ENCODE peak calls at places on chromosome X, in seven cellular contexts. M is esophagus muscularis mucosa, R is spleen, Z is mammary epithelial cell, T is sigmoid colon, B is left lung, C is heart left ventricle. Q is an unnamed sample. For H3K4me1, the result is how much of the 10 kb centered on the place peaks cover.

GRCh38 chrX:20315140-20315539 is 48.4 kb upstream of the RPS6KA3 start:
- DNase-seq in R (no peak), B (no peak), C (no peak), M (no peak), T (no peak), Z (peak), Q (no peak)

GRCh38 chrX:47229427-47229826 is 3.4 kb upstream of the USP11 start:
- DNase-seq in M (no peak), R (peak), T (peak), C (no peak), B (no peak), Z (no peak), Q (no peak)

GRCh38 chrX:125378205-125378604 is 58.5 kb downstream of the TEX13C start:
- DNase-seq in M (no peak), R (no peak), B (no peak), C (no peak), T (no peak), Z (peak), Q (no peak)

GRCh38 chrX:108064001-108064400 is 19.1 kb downstream of the VSIG1 start:
- DNase-seq in M (no peak), B (no peak), C (no peak), T (no peak), R (no peak), Z (no peak), Q (no peak)

GRCh38 chrX:43224496-43224895 is 431.6 kb upstream of the MAOA start:
- DNase-seq in Z (peak), T (no peak), R (no peak), M (no peak), B (no peak), C (no peak), Q (no peak)

GRCh38 chrX:149453030-149453429 is 52.1 kb downstream of the IDS start:
- DNase-seq in R (no peak), Z (peak), C (no peak), T (no peak), M (no peak), B (no peak), Q (peak)

GRCh38 chrX:1261285-1261684 is 7.3 kb upstream of the CSF2RA start:
- DNase-seq in Z (no peak), C (no peak), R (peak), T (no peak), B (peak), M (no peak), Q (no peak)

GRCh38 chrX:124573458-124573857 is 227.1 kb downstream of the SH2D1A start:
- DNase-seq in Z (peak), T (no peak), R (no peak), M (no peak), B (no peak), C (no peak), Q (no peak)

GRCh38 chrX:124388562-124388961 is 42.2 kb downstream of the SH2D1A start:
- DNase-seq in B (no peak), T (peak), M (no peak), Z (peak), C (peak), R (no peak), Q (peak)

GRCh38 chrX:110852180-110852579 is 56.6 kb upstream of the CHRDL1 start:
- DNase-seq in T (no peak), C (no peak), B (no peak), M (no peak), Z (no peak), R (no peak), Q (no peak)

GRCh38 chrX:63330681-63331080 is 20.5 kb downstream of the SPIN4 start:
- DNase-seq in B (no peak), Z (peak), T (no peak), C (no peak), M (no peak), R (no peak), Q (no peak)

GRCh38 chrX:125333583-125333982 is 13.9 kb downstream of the TEX13C start:
- DNase-seq in T (no peak), R (no peak), M (no peak), C (no peak), B (no peak), Z (no peak), Q (no peak)

GRCh38 chrX:105567046-105567445 is 255.3 kb upstream of the NRK start:
- DNase-seq in Z (no peak), M (no peak), B (no peak), T (no peak), R (no peak), C (no peak), Q (no peak)

GRCh38 chrX:15525664-15526416 is 25.2 kb downstream of the BMX start:
- DNase-seq in M (no peak), Z (peak), T (no peak), C (no peak), B (no peak), R (no peak), Q (peak)

GRCh38 chrX:10245901-10246696 is 89.3 kb downstream of the CLCN4 start:
- DNase-seq in T (no peak), Z (no peak), C (no peak), M (no peak), B (no peak), R (no peak), Q (no peak)

GRCh38 chrX:72294497-72294896 is 11.2 kb downstream of the CITED1 start:
- DNase-seq in M (no peak), C (no peak), R (no peak), T (no peak), B (no peak), Z (no peak), Q (no peak)

GRCh38 chrX:51891245-51891644 is 2.2 kb upstream of the MAGED1 start:
- DNase-seq in T (no peak), M (no peak), C (no peak), R (no peak), Z (no peak), B (no peak), Q (no peak)

GRCh38 chrX:154653048-154653401 is 354 bp downstream of the CTAG2 start:
- DNase-seq in B (no peak), R (no peak), C (no peak), T (no peak), Z (no peak), M (no peak), Q (no peak)

GRCh38 chrX:19659929-19660328 is 144.6 kb upstream of the MAP3K15 start:
- DNase-seq in R (no peak), B (no peak), Z (no peak), T (no peak), C (no peak), M (no peak), Q (no peak)

GRCh38 chrX:151984328-151984727 is 9.9 kb upstream of the GABRE start:
- DNase-seq in M (no peak), C (no peak), B (no peak), Z (peak), T (no peak), R (no peak), Q (peak)

GRCh38 chrX:65035451-65035779 is 59.2 kb upstream of the ZC4H2 start:
- DNase-seq in B (peak), R (peak), T (no peak), M (no peak), Z (no peak), C (peak), Q (no peak)

GRCh38 chrX:139640259-139640658 is 67.7 kb downstream of the MCF2 start:
- DNase-seq in Z (peak), R (no peak), T (no peak), C (no peak), B (no peak), M (no peak), Q (no peak)

GRCh38 chrX:70755850-70756249 is 152.7 kb downstream of the TEX11 start:
- DNase-seq in M (no peak), T (no peak), B (no peak), C (no peak), Z (no peak), R (peak), Q (no peak)

GRCh38 chrX:134512566-134512965 is 52.6 kb downstream of the HPRT1 start:
- DNase-seq in C (no peak), T (no peak), Z (peak), M (no peak), B (no peak), R (no peak), Q (peak)

GRCh38 chrX:12494400-12495138 is 296.6 kb upstream of the PRPS2 start:
- DNase-seq in Z (no peak), T (no peak), B (no peak), M (no peak), R (no peak), C (peak), Q (no peak)

GRCh38 chrX:120755066-120755846 is 120.4 kb downstream of the CT47B1 start:
- DNase-seq in B (no peak), C (no peak), Z (no peak), M (no peak), R (no peak), T (no peak), Q (no peak)

GRCh38 chrX:120761810-120762209 is 113.9 kb downstream of the CT47B1 start:
- DNase-seq in B (no peak), T (no peak), C (peak), M (no peak), R (no peak), Z (no peak), Q (no peak)

GRCh38 chrX:120763269-120763668 is 112.4 kb downstream of the CT47B1 start:
- DNase-seq in Z (no peak), T (no peak), B (no peak), M (no peak), C (no peak), R (no peak), Q (no peak)

GRCh38 chrX:120759685-120760084 is 116.0 kb downstream of the CT47B1 start:
- DNase-seq in T (no peak), C (no peak), R (no peak), M (no peak), B (no peak), Z (no peak), Q (no peak)
- H3K4me1 ChIP-seq in T (under half), C (under half), R (under half), M (under half), B (under half), Z (under half), Q (under half)

GRCh38 chrX:41121766-41122165 is 36.5 kb downstream of the USP9X start:
- DNase-seq in M (no peak), Z (no peak), C (no peak), T (no peak), B (no peak), R (no peak), Q (no peak)

GRCh38 chrX:41116948-41117347 is 31.7 kb downstream of the USP9X start:
- DNase-seq in T (no peak), B (no peak), Z (peak), C (no peak), R (no peak), M (no peak), Q (no peak)

GRCh38 chrX:41122664-41123257 is 37.5 kb downstream of the USP9X start:
- DNase-seq in M (no peak), T (no peak), B (no peak), Z (no peak), C (no peak), R (no peak), Q (no peak)

GRCh38 chrX:41119803-41120202 is 34.6 kb downstream of the USP9X start:
- DNase-seq in T (no peak), C (no peak), M (no peak), R (no peak), B (no peak), Z (no peak), Q (no peak)

DNA sequence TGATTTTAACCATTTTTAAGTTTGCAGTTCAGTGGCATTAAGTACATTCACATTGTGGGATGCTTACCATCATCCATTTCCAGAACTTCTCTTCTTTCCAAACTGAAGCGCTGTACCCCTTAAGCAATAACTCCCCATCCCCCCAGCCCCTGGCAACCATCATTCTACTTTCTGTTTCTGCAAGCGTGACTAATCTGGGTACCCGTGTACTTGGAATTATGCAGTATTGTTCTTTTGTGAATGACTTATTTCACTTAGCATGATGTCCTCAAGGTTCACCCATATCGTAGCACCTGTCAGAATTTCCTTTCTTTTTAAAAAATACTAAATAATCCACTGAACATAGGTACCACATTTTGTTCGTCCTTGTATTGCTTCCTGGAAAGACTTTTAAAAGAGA is 32.9 kb downstream of the USP9X start:
- DNase-seq in R (no peak), C (no peak), B (no peak), M (no peak), T (no peak), Z (no peak), Q (no peak)
- H3K4me1 ChIP-seq in R (half or more), C (under half), B (half or more), M (half or more), T (under half), Z (under half), Q (under half)

GRCh38 chrX:48531359-48531954 is 8.1 kb upstream of the TBC1D25 start:
- DNase-seq in Z (peak), M (no peak), T (peak), R (no peak), C (no peak), B (no peak), Q (no peak)

GRCh38 chrX:48532201-48532600 is 7.3 kb upstream of the TBC1D25 start:
- DNase-seq in C (no peak), Z (no peak), M (no peak), R (no peak), T (no peak), B (no peak), Q (no peak)

GRCh38 chrX:48533165-48533564 is 6.3 kb upstream of the TBC1D25 start:
- DNase-seq in R (no peak), T (peak), B (no peak), C (no peak), Z (no peak), M (no peak), Q (no peak)

GRCh38 chrX:48530736-48531135 is 8.8 kb upstream of the TBC1D25 start:
- DNase-seq in M (no peak), B (no peak), R (no peak), C (no peak), Z (peak), T (peak), Q (no peak)
- H3K4me1 ChIP-seq in M (under half), B (under half), R (under half), C (under half), Z (under half), T (under half), Q (under half)

GRCh38 chrX:39871648-39872047 is 226.1 kb downstream of the BCOR start:
- DNase-seq in Z (peak), R (no peak), M (no peak), B (no peak), T (no peak), C (no peak), Q (no peak)

GRCh38 chrX:39869846-39870601 is 227.7 kb downstream of the BCOR start:
- DNase-seq in Z (peak), T (no peak), B (no peak), C (no peak), R (no peak), M (no peak), Q (peak)

GRCh38 chrX:39862958-39863357 is 234.8 kb downstream of the BCOR start:
- DNase-seq in M (no peak), C (no peak), R (no peak), Z (no peak), T (no peak), B (no peak), Q (no peak)

DNA sequence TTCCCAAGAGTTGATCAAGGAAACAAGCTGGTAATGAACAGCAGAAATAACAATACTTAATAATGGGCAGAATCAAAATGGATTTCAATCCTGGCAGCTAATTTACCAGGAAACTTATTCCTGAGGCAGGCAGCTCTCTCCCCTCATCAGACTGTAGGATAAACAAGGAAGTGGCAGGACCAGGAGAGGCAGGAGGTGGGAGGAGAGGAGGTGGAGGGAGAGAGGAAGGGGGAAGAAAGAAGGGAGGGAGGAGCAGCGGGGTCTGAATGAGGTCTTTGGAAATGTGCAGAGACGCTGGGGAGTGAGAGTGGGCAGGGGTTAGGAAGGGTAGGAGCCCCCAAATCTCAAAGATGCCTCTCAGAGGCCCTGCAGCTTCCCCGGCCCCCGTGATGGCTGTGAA is 231.5 kb downstream of the BCOR start:
- DNase-seq in M (no peak), T (no peak), R (no peak), C (no peak), B (no peak), Z (no peak), Q (peak)
- H3K4me1 ChIP-seq in M (under half), T (under half), R (under half), C (under half), B (under half), Z (under half), Q (under half)